ENCODE peak calls at places on chromosomes 6 and 20, in eight cellular contexts. A, O, H, X, J, E, D and N are unnamed samples.

GRCh38 chr6:10237284-10238043 is 177.4 kb downstream of the TFAP2A start:
- DNase-seq in E (peak), D (peak), J (no peak), A (no peak), X (no peak), O (no peak), H (no peak), N (no peak)

GRCh38 chr6:91436448-91436847 is 849.6 kb upstream of the MAP3K7 start:
- DNase-seq in H (no peak), A (no peak), E (no peak), X (no peak), O (no peak), D (no peak), J (no peak), N (no peak)

GRCh38 chr6:71446084-71446869 is 157.7 kb downstream of the OGFRL1 start:
- DNase-seq in A (no peak), J (no peak), X (no peak), D (no peak), O (no peak), E (no peak), H (no peak), N (no peak)

GRCh38 chr20:13292486-13292885 is 71.4 kb downstream of the ISM1 start:
- DNase-seq in J (no peak), D (no peak), O (no peak), H (no peak), A (no peak), E (no peak), X (no peak), N (no peak)

GRCh38 chr20:49399329-49399728 is 83.1 kb downstream of the KCNB1 start:
- DNase-seq in X (no peak), D (no peak), O (no peak), A (peak), H (peak), E (no peak), J (no peak), N (no peak)

GRCh38 chr6:55678330-55679224 is 99.6 kb upstream of the HMGCLL1 start:
- DNase-seq in O (no peak), D (no peak), J (no peak), E (no peak), H (no peak), X (no peak), A (no peak), N (no peak)

GRCh38 chr6:118743744-118744143 is 92.4 kb upstream of the CEP85L start:
- DNase-seq in H (no peak), E (no peak), D (no peak), X (no peak), A (no peak), O (no peak), J (no peak), N (no peak)

GRCh38 chr6:1815827-1816452 is 206.2 kb downstream of the FOXC1 start:
- DNase-seq in O (no peak), E (no peak), H (no peak), A (no peak), D (no peak), X (no peak), J (no peak), N (no peak)

GRCh38 chr20:2139250-2139649 is 37.6 kb downstream of the STK35 start:
- DNase-seq in H (no peak), A (no peak), E (no peak), J (no peak), D (no peak), O (no peak), X (no peak), N (no peak)

GRCh38 chr6:136921521-136921935 is 573 bp upstream of the SLC35D3 start:
- DNase-seq in O (no peak), E (peak), X (no peak), D (peak), H (no peak), A (no peak), J (no peak), N (no peak)

GRCh38 chr6:74936886-74937285 is 269.0 kb downstream of the COL12A1 start:
- DNase-seq in H (no peak), O (no peak), D (no peak), X (no peak), E (no peak), J (no peak), A (no peak), N (no peak)

GRCh38 chr6:95431637-95432228 is 145.6 kb upstream of the MANEA start:
- DNase-seq in O (peak), J (no peak), H (no peak), D (peak), E (peak), A (peak), X (no peak), N (no peak)

GRCh38 chr6:110484321-110484720 is 7.9 kb upstream of the SLC22A16 start:
- DNase-seq in O (no peak), H (no peak), E (no peak), A (no peak), D (no peak), X (peak), J (no peak), N (no peak)

GRCh38 chr6:21327326-21328140 is 266.0 kb upstream of the SOX4 start:
- DNase-seq in J (peak), H (no peak), A (no peak), D (no peak), E (no peak), O (no peak), X (no peak), N (no peak)

GRCh38 chr6:153767127-153767526 is 271.9 kb upstream of the OPRM1 start:
- DNase-seq in A (no peak), H (no peak), X (no peak), D (no peak), E (no peak), O (no peak), J (no peak), N (no peak)

GRCh38 chr20:36823126-36823525 is 49.6 kb upstream of the DSN1 start:
- DNase-seq in D (no peak), A (no peak), E (no peak), X (no peak), H (no peak), J (no peak), O (peak), N (no peak)

GRCh38 chr20:34915749-34916455 is 39.5 kb downstream of the ACSS2 start:
- DNase-seq in A (no peak), O (no peak), D (no peak), X (no peak), E (no peak), J (no peak), H (no peak), N (no peak)

GRCh38 chr6:124303971-124304370 is 500.3 kb downstream of the NKAIN2 start:
- DNase-seq in O (no peak), D (no peak), A (no peak), X (no peak), H (no peak), J (no peak), E (no peak), N (no peak)

GRCh38 chr20:25129908-25130307 is 48.0 kb upstream of the VSX1 start:
- DNase-seq in X (no peak), J (no peak), A (no peak), E (no peak), D (no peak), H (no peak), O (no peak), N (no peak)

DNA sequence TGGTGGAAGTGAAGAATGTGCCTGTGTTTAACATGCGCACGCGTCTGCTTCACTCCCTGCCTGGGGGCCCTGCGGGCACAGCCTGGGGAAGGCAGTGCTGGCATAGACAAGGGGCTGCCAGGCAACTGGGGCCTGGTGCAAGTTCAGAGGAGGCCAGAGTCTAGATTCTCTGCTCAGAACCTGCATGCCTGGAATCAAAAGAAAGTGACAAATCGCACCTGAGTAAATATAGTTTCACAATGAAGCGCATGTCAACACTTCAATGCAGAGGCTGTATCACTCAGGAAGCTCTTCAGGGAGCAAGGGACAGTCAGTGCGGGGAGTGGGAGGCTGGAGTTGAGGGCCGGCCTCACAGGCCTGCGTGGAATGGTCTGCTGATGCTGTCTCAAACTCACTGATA is 24.2 kb upstream of the PPP1R14C start:
- DNase-seq in X (no peak), H (no peak), J (no peak), E (no peak), O (no peak), A (no peak), D (no peak), N (no peak)
- TF ChIP-seq EP300 in X (no peak), H (no peak), J (no peak), E (no peak), O (no peak), A (no peak), D (no peak), N (no peak)

DNA sequence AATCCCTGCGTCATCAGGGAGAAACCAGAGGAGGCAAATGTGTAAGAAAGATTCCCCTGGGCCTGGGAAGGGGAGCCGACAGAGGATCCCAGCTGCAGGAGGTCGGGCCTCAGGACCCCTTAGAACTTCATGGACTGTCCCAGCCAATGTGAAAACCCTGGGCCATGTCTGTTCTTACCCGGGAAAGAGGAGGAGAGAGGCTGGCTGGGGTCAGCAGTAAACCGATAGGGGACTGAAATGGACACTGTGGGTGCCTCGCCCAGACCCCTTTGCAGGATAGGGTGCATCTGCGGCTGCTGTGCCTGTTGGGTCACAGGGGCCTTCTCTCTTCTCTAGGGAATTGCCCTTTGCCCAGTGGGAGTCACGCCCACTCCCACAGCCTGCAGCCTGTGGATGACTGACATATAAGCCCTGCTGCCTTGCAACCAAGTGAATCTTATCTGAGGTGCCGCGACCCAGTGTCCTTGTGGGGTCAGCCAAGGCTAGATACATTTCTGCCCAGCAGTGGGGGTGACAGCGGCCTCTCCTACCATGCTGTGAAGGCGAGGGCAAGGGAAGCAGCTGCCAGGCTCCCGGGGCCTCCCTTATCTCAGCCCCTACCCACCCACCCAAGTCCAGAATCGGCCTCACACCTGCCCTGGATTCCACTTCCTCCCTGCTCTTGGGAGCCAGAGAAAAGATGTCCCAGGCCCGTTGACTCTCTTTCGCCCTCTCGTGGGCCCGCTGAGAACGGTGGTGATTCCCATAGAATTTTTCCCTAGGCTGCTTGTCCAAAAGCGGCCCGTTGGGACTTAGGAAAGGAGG is 76.2 kb upstream of the RNF24 start:
- DNase-seq in J (no peak), X (no peak), D (peak), H (no peak), O (peak), E (peak), A (peak), N (no peak)
- TF ChIP-seq EP300 in J (no peak), X (no peak), D (no peak), H (no peak), O (no peak), E (no peak), A (no peak), N (no peak)

DNA sequence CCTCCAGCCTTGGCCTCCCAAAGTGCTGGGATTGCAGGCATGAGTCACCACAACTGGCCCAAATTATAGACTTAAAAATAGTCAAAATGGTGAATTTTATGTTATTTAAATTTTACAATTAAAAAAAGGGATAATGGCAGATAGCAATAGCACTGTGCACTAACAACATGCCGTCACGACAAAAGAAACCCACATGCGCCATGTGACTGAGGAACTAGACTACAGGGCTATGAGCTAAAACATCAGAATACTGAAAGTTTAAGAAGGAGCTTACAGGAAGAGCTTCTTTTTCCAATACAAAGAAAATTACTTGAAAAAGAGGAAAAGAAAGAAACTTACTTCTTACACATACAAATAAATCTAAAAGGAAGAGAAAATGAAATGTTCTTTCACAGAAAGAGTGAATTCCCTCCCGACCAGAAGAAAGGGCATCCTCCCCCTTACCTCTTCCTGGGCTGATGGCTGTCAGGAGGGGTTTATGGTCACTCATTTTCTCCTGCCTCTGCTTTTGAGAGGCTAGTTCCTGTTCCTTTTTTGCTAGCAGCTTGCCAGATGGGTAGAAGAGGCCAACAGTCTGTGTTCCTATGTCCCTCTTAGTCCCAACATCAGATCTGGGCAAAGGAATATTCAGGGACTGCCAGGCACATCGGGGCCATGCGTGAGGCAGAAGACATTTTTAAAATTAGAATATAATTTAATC is 54.5 kb downstream of the DZANK1 start:
- DNase-seq in O (no peak), E (no peak), X (no peak), D (no peak), A (no peak), J (no peak), H (no peak), N (no peak)
- TF ChIP-seq EP300 in O (no peak), E (no peak), X (no peak), D (no peak), A (no peak), J (no peak), H (no peak), N (no peak)

GRCh38 chr6:18147160-18147559 is 7.7 kb downstream of the TPMT start:
- DNase-seq in X (no peak), E (no peak), H (no peak), D (no peak), A (no peak), O (no peak), J (no peak), N (no peak)
- TF ChIP-seq EP300 in X (no peak), E (no peak), H (no peak), D (no peak), A (no peak), O (no peak), J (no peak), N (no peak)

DNA sequence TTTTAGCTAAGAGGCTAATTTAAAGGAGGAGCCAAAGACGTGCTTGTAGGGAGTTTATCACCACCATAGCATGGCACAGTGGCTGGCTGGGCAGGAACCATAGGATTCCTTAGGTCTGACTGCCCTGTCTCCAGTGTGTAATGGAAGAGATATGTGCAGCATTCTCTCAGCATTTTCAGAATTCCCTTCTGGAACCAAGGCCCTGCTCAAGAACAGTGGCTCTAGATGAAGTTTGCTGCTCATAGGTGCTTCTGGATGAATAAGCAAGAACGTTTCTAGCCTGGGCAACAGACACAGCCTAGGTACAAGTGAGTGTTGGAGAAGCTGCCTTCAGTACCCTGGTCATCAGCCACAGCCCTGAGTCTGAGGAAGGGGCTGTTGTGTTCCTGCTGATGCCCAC is 69.1 kb downstream of the LCA5 start:
- DNase-seq in H (no peak), O (no peak), A (no peak), D (no peak), E (no peak), X (no peak), J (no peak), N (no peak)
- TF ChIP-seq EP300 in H (no peak), O (no peak), A (no peak), D (no peak), E (no peak), X (no peak), J (no peak), N (no peak)

DNA sequence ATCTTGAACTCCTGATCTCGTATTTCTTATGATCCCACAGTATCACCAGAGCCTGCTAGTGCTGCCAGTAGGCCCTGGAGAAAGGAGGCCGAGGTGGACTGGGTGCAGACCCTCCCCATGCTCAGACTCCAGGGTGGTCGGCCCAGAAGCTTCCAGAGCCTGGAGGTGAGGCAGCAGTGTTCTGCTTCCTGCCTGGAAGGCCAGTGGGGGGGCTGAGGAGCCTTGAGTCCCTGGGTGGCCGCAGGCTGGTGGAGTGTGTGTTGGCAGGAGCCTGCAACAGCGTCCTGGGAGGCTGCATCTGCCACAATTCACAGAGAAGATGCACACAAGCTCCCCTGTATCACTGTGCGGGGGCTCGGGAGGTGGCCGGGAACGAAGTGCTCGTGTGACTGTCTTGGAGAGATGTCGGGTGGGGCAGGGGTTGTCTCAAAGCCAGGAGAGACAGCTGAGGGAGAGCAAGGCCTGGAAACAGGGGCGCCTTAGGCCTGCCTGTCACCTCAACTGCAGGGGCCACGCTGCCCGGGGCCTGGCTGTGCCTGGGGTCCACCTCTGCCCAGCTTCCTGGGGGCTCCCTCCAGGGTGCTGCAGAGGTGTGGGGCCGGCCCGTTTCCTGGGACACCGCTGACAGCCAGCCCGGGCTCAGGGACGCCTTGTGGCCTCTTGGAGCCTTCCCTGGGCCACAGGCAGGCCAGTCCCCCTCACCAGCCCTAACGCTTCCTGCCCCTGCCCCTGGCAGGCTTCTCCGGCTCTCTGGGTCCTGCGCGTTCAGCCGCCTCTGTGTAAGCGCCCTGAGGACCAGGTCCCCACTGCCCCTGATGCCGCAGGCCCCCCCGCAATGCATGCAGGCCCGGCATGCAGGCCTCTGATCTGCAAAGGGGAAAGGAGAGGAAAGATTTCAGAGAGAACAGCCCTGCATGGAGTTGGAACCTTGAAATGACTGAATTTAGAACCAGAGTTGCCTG is 24.2 kb upstream of the MAS1 start:
- DNase-seq in D (no peak), E (no peak), X (peak), J (no peak), H (no peak), A (no peak), O (no peak), N (peak)
- TF ChIP-seq EP300 in D (no peak), E (no peak), X (no peak), J (no peak), H (no peak), A (no peak), O (no peak), N (no peak)

DNA sequence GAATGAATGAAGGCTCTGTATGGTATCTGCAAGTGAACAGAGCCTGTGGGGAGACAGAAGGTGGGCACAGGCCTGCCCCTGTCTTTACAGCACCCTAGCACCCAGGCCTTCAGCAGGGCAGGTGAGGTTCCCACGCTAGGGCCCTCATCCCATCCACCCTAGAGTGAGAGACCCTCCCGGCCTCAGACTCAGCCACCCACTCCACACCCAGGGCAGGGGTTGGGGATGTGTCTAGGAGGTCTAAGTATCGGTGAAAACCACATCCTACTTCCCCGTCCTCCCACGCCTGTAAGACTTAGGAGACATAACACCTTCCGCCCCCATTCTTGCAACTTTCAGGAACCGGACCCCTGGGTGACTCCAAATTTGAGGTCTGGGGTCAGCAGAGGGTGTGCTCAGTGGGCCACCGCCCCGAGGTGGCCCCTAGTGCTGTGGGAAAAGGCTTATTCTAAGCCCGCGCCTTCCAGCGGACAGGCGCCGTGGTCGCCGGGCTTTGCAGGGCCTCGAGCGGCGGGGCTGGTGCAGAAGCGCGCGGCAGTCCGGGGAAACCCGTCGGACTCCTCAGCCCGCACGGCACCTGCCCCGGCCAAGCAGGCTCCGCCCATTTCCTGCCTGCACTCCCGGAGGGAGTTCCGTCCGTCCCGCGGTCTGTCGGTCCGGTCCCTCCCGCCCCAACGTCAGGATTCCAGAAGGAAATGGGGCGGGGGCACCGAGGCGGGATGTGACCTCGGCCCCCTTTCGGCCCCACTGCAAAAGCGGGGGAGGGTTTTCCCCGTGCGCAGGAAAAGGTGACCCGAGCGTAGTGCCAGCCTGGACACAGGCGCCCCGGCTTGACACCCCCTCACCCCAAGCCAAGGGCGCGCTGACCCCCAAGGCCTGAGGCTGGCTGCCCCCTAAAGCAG is 872 bp downstream of the SAMD10 start:
- DNase-seq in J (no peak), A (no peak), H (peak), X (no peak), E (no peak), O (peak), D (peak), N (no peak)
- TF ChIP-seq EP300 in J (no peak), A (no peak), H (no peak), X (no peak), E (no peak), O (no peak), D (no peak), N (no peak)

GRCh38 chr6:148272084-148272483 is 70.6 kb upstream of the SASH1 start:
- DNase-seq in X (no peak), O (no peak), A (no peak), J (no peak), H (no peak), E (no peak), D (no peak), N (no peak)
- TF ChIP-seq EP300 in X (no peak), O (no peak), A (no peak), J (no peak), H (no peak), E (no peak), D (no peak), N (no peak)